ENCODE peak calls at places on chromosomes 4 and X, in seven cellular contexts. One of them, this sample, is unnamed.

GRCh38 chrX:152912641-152913040 is 14.8 kb downstream of the ZNF185 start:
- DNase-seq in breast epithelium: no peak
- DNase-seq in ovary: no peak
- DNase-seq in IMR-90: no peak
- DNase-seq in stomach: no peak
- DNase-seq in H1: no peak
- DNase-seq in uterus: no peak
- DNase-seq in this sample: no peak

GRCh38 chr4:152165146-152165545 is 370.7 kb downstream of the FBXW7 start:
- DNase-seq in breast epithelium: no peak
- DNase-seq in ovary: no peak
- DNase-seq in IMR-90: no peak
- DNase-seq in stomach: no peak
- DNase-seq in H1: peak; percentile 56
- DNase-seq in uterus: no peak
- DNase-seq in this sample: no peak

GRCh38 chr4:184807797-184808718 is 17.7 kb downstream of the ACSL1 start:
- DNase-seq in breast epithelium: peak; percentile 44
- DNase-seq in ovary: no peak
- DNase-seq in IMR-90: peak; percentile 91
- DNase-seq in stomach: peak; percentile 49
- DNase-seq in H1: peak; percentile 58
- DNase-seq in uterus: no peak
- DNase-seq in this sample: peak; percentile 79

GRCh38 chrX:19758536-19758935 is 128.9 kb downstream of the SH3KBP1 start:
- DNase-seq in breast epithelium: no peak
- DNase-seq in ovary: no peak
- DNase-seq in IMR-90: no peak
- DNase-seq in stomach: no peak
- DNase-seq in H1: no peak
- DNase-seq in uterus: no peak
- DNase-seq in this sample: no peak

GRCh38 chr4:151853034-151853433 is 92.2 kb upstream of the GATB start:
- DNase-seq in breast epithelium: no peak
- DNase-seq in ovary: no peak
- DNase-seq in IMR-90: no peak
- DNase-seq in stomach: no peak
- DNase-seq in H1: no peak
- DNase-seq in uterus: no peak
- DNase-seq in this sample: no peak

GRCh38 chr4:174674305-174674840 is 152.1 kb upstream of the HPGD start:
- DNase-seq in breast epithelium: no peak
- DNase-seq in ovary: no peak
- DNase-seq in IMR-90: peak; percentile 0
- DNase-seq in stomach: no peak
- DNase-seq in H1: no peak
- DNase-seq in uterus: no peak
- DNase-seq in this sample: no peak

GRCh38 chrX:28498658-28499057 is 88.6 kb upstream of the IL1RAPL1 start:
- DNase-seq in breast epithelium: no peak
- DNase-seq in ovary: no peak
- DNase-seq in IMR-90: peak; percentile 47
- DNase-seq in stomach: no peak
- DNase-seq in H1: no peak
- DNase-seq in uterus: no peak
- DNase-seq in this sample: no peak

GRCh38 chr4:168560184-168560834 is 63.5 kb downstream of the PALLD start:
- DNase-seq in breast epithelium: peak; percentile 29
- DNase-seq in ovary: no peak
- DNase-seq in IMR-90: peak; percentile 70
- DNase-seq in stomach: peak; percentile 37
- DNase-seq in H1: no peak
- DNase-seq in uterus: no peak
- DNase-seq in this sample: no peak

GRCh38 chr4:159010563-159011260 is 92.2 kb upstream of the RAPGEF2 start:
- DNase-seq in breast epithelium: peak; percentile 81
- DNase-seq in ovary: peak; percentile 54
- DNase-seq in IMR-90: peak; percentile 67
- DNase-seq in stomach: peak; percentile 76
- DNase-seq in H1: no peak
- DNase-seq in uterus: peak; percentile 65
- DNase-seq in this sample: peak; percentile 84

GRCh38 chr4:25489221-25489797 is 112.2 kb downstream of the ANAPC4 start:
- DNase-seq in breast epithelium: no peak
- DNase-seq in ovary: no peak
- DNase-seq in IMR-90: no peak
- DNase-seq in stomach: no peak
- DNase-seq in H1: no peak
- DNase-seq in uterus: no peak
- DNase-seq in this sample: no peak

GRCh38 chr4:87073570-87074470 is 139.0 kb downstream of the AFF1 start:
- DNase-seq in breast epithelium: no peak
- DNase-seq in ovary: no peak
- DNase-seq in IMR-90: peak; percentile 62
- DNase-seq in stomach: no peak
- DNase-seq in H1: no peak
- DNase-seq in uterus: no peak
- DNase-seq in this sample: peak; percentile 44

GRCh38 chrX:23959781-23960180 is 52.0 kb downstream of the CXorf58 start:
- DNase-seq in breast epithelium: no peak
- DNase-seq in ovary: no peak
- DNase-seq in IMR-90: no peak
- DNase-seq in stomach: no peak
- DNase-seq in H1: no peak
- DNase-seq in uterus: no peak
- DNase-seq in this sample: peak; percentile 5

GRCh38 chr4:184544711-184545409 is 70.5 kb upstream of the IRF2 start:
- DNase-seq in breast epithelium: no peak
- DNase-seq in ovary: no peak
- DNase-seq in IMR-90: no peak
- DNase-seq in stomach: no peak
- DNase-seq in H1: no peak
- DNase-seq in uterus: no peak
- DNase-seq in this sample: no peak

GRCh38 chr4:2931765-2932560 is 31.2 kb downstream of the NOP14 start:
- DNase-seq in breast epithelium: no peak
- DNase-seq in ovary: no peak
- DNase-seq in IMR-90: no peak
- DNase-seq in stomach: peak; percentile 60
- DNase-seq in H1: no peak
- DNase-seq in uterus: peak; percentile 25
- DNase-seq in this sample: peak; percentile 37

GRCh38 chrX:70494441-70494840 is 49.8 kb downstream of the DLG3 start:
- DNase-seq in breast epithelium: no peak
- DNase-seq in ovary: no peak
- DNase-seq in IMR-90: peak; percentile 20
- DNase-seq in stomach: no peak
- DNase-seq in H1: no peak
- DNase-seq in uterus: no peak
- DNase-seq in this sample: no peak

GRCh38 chr4:143156853-143157252 is 27.9 kb upstream of the USP38 start:
- DNase-seq in breast epithelium: no peak
- DNase-seq in ovary: no peak
- DNase-seq in IMR-90: no peak
- DNase-seq in stomach: no peak
- DNase-seq in H1: no peak
- DNase-seq in uterus: no peak
- DNase-seq in this sample: no peak
- H3K27me3 ChIP-seq in breast epithelium: no peaks in the 10 kb centered on the region
- H3K27me3 ChIP-seq in ovary: no peaks in the 10 kb centered on the region
- H3K27me3 ChIP-seq in IMR-90: no peaks in the 10 kb centered on the region
- H3K27me3 ChIP-seq in stomach: no peaks in the 10 kb centered on the region
- H3K27me3 ChIP-seq in H1: no peaks in the 10 kb centered on the region
- H3K27me3 ChIP-seq in uterus: no peaks in the 10 kb centered on the region
- H3K27me3 ChIP-seq in this sample: no peaks in the 10 kb centered on the region

GRCh38 chr4:96035727-96036126 is 195.8 kb downstream of the PDHA2 start:
- DNase-seq in breast epithelium: no peak
- DNase-seq in ovary: no peak
- DNase-seq in IMR-90: no peak
- DNase-seq in stomach: no peak
- DNase-seq in H1: no peak
- DNase-seq in uterus: no peak
- DNase-seq in this sample: no peak
- TF ChIP-seq CTCF in breast epithelium: no peak
- TF ChIP-seq CTCF in ovary: no peak
- TF ChIP-seq CTCF in IMR-90: no peak
- TF ChIP-seq CTCF in stomach: peak; percentile 17
- TF ChIP-seq CTCF in H1: no peak
- TF ChIP-seq CTCF in uterus: no peak
- TF ChIP-seq CTCF in this sample: peak; percentile 22

GRCh38 chr4:7530932-7531639 is 96.4 kb upstream of the PSAPL1 start:
- DNase-seq in breast epithelium: no peak
- DNase-seq in ovary: no peak
- DNase-seq in IMR-90: no peak
- DNase-seq in stomach: no peak
- DNase-seq in H1: no peak
- DNase-seq in uterus: no peak
- DNase-seq in this sample: no peak
- TF ChIP-seq POLR2A in breast epithelium: no peak
- TF ChIP-seq POLR2A in ovary: no peak
- TF ChIP-seq POLR2A in IMR-90: no peak
- TF ChIP-seq POLR2A in stomach: no peak
- TF ChIP-seq POLR2A in H1: no peak
- TF ChIP-seq POLR2A in uterus: no peak
- TF ChIP-seq POLR2A in this sample: no peak

DNA sequence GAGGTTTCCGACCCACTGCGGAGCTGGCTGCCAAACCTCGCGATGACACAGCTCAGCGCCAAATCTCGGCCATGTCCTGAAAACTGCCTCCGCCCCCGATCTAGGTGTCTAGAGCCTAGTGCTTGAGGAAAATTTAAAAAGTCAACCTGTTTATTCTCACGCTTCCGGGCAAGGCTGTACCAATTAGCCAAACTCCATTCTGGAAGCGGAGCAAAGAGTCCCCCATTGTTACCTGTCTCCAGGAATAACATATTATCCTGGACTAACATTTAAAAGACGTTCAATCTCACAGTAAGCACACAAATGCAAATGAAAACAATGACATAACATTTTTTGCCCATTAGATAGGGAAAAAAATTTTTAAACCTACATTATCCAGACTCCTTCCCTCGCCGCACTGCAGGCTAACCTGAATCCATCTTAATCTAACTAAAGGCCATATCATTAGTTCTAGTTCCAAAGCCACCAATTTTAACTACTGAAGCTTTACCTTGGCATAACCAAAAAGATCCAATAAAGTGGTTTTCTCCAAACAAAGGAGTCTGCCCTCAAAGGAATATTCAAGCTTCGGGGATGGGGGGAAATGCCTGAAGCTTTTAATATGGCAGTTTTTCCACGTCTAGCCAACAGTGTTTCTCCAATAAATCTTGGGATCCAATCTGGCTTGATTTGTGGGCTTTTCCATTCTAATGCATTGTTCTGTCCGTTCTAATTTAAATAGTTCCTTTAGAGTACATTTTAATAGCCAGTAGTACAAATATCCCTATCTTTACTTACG is 1.9 kb downstream of the HUWE1 start:
- DNase-seq in breast epithelium: no peak
- DNase-seq in ovary: no peak
- DNase-seq in IMR-90: no peak
- DNase-seq in stomach: no peak
- DNase-seq in H1: no peak
- DNase-seq in uterus: no peak
- DNase-seq in this sample: no peak
- H3K27me3 ChIP-seq in breast epithelium: peaks cover 20% of the 10 kb centered on the region
- H3K27me3 ChIP-seq in ovary: no peaks in the 10 kb centered on the region
- H3K27me3 ChIP-seq in IMR-90: no peaks in the 10 kb centered on the region
- H3K27me3 ChIP-seq in stomach: no peaks in the 10 kb centered on the region
- H3K27me3 ChIP-seq in H1: no peaks in the 10 kb centered on the region
- H3K27me3 ChIP-seq in uterus: no peaks in the 10 kb centered on the region
- H3K27me3 ChIP-seq in this sample: no peaks in the 10 kb centered on the region

GRCh38 chrX:82816001-82816400 is 692.1 kb upstream of the POU3F4 start:
- DNase-seq in breast epithelium: no peak
- DNase-seq in ovary: no peak
- DNase-seq in IMR-90: no peak
- DNase-seq in stomach: no peak
- DNase-seq in H1: no peak
- DNase-seq in uterus: no peak
- DNase-seq in this sample: no peak

GRCh38 chrX:82813671-82814078 is 694.4 kb upstream of the POU3F4 start:
- DNase-seq in breast epithelium: peak; percentile 51
- DNase-seq in ovary: no peak
- DNase-seq in IMR-90: peak; percentile 22
- DNase-seq in stomach: no peak
- DNase-seq in H1: peak; percentile 0
- DNase-seq in uterus: no peak
- DNase-seq in this sample: no peak

GRCh38 chrX:82816572-82816971 is 691.5 kb upstream of the POU3F4 start:
- DNase-seq in breast epithelium: no peak
- DNase-seq in ovary: no peak
- DNase-seq in IMR-90: no peak
- DNase-seq in stomach: no peak
- DNase-seq in H1: no peak
- DNase-seq in uterus: no peak
- DNase-seq in this sample: no peak
- TF ChIP-seq CTCF in breast epithelium: no peak
- TF ChIP-seq CTCF in ovary: no peak
- TF ChIP-seq CTCF in IMR-90: no peak
- TF ChIP-seq CTCF in stomach: no peak
- TF ChIP-seq CTCF in H1: no peak
- TF ChIP-seq CTCF in uterus: no peak
- TF ChIP-seq CTCF in this sample: no peak

DNA sequence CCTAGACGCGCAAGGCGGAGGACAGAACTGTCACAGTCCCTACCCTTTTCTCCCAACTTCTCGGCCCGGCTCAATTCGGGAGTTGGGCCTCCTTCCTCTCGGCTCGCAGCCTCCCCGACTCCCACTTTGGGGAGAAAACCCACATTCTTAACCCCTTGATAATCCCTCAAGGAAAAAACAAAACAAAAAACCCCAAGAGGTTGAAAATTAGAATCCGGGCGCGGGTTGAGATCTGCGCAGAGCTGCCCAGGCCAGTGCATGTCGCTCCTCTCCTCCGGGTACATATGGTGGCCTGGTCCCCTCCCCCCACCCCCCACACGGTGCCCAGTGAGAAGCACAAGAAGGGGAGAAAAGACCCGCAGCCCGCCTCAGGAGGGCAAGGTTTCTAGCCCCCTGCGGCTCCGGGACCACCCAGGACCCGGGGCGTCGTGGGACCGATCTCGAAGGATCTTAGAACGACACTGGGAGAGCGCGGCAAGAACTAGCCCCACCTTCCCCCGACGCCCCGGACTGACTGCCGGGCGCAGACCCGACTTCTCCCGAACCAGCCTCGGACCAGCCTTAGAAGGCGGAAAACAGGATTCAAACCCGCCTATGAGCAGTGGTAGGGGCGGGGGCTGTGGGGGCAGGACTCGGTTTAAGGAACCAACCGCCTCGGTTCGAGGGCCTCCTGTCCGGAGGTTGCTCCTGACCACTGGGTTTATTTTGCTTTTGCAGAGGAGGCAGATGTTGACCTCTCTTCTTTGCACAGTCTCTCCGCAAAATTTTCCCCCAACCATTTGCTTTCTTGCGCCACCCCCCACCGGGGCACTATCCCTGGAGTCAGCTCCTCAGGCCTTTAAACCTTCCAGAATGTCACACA is 2.5 kb upstream of the PDGFRA start:
- DNase-seq in breast epithelium: peak; percentile 38
- DNase-seq in ovary: peak; percentile 85
- DNase-seq in IMR-90: peak; percentile 86
- DNase-seq in stomach: no peak
- DNase-seq in H1: no peak
- DNase-seq in uterus: peak; percentile 81
- DNase-seq in this sample: no peak
- TF ChIP-seq POLR2A in breast epithelium: no peak
- TF ChIP-seq POLR2A in ovary: peak; percentile 73
- TF ChIP-seq POLR2A in IMR-90: peak; percentile 46
- TF ChIP-seq POLR2A in stomach: no peak
- TF ChIP-seq POLR2A in H1: no peak
- TF ChIP-seq POLR2A in uterus: peak; percentile 71
- TF ChIP-seq POLR2A in this sample: no peak

This sample was measured in thyroid gland.